ENCODE peak calls at places on chromosomes 6 and 20, in five cellular contexts. U is HCT116, D is stomach, T is transverse colon, B is H1. V is an unnamed sample.

GRCh38 chr6:89035252-89036106 is 45.1 kb upstream of the PNRC1 start:
- DNase-seq in D (peak), U (no peak), T (peak), B (no peak), V (peak)

GRCh38 chr6:170236131-170236851 is 54.6 kb downstream of the DLL1 start:
- DNase-seq in U (no peak), D (no peak), T (no peak), B (no peak), V (no peak)

GRCh38 chr6:2971420-2972218 is at the start of gene SERPINB6:
- DNase-seq in T (peak), B (no peak), D (peak), U (no peak), V (peak)

GRCh38 chr6:50851269-50851847 is 32.7 kb downstream of the TFAP2B start:
- DNase-seq in B (no peak), D (no peak), U (no peak), T (no peak), V (no peak)

GRCh38 chr6:38527371-38527770 is 112.4 kb downstream of the BTBD9 start:
- DNase-seq in D (no peak), T (no peak), B (no peak), U (no peak), V (no peak)

GRCh38 chr20:43842126-43843020 is 72.3 kb upstream of the TOX2 start:
- DNase-seq in B (no peak), D (no peak), T (no peak), U (no peak), V (no peak)

GRCh38 chr20:2602746-2603145 is 49.7 kb upstream of the NOP56 start:
- DNase-seq in T (no peak), U (no peak), D (no peak), B (no peak), V (no peak)

GRCh38 chr6:83055366-83055964 is 10.2 kb downstream of the UBE3D start:
- DNase-seq in U (peak), T (peak), B (no peak), D (peak), V (no peak)

GRCh38 chr6:113578691-113579090 is 278.5 kb upstream of the MARCKS start:
- DNase-seq in T (no peak), U (no peak), B (no peak), D (no peak), V (no peak)

GRCh38 chr20:1281279-1282057 is 15.4 kb downstream of the SNPH start:
- DNase-seq in T (no peak), U (no peak), D (peak), B (no peak), V (peak)

GRCh38 chr6:150036081-150036480 is 10.7 kb upstream of the RAET1L start:
- DNase-seq in T (no peak), U (no peak), B (no peak), D (no peak), V (no peak)

GRCh38 chr6:112910256-112910655 is 563.1 kb downstream of the RFPL4B start:
- DNase-seq in B (no peak), D (no peak), T (no peak), U (no peak), V (no peak)

GRCh38 chr6:53543341-53544010 is 1.4 kb downstream of the GCLC start:
- DNase-seq in T (no peak), D (no peak), B (no peak), U (no peak), V (no peak)

GRCh38 chr6:37025621-37026466 is 20.4 kb downstream of the FGD2 start:
- DNase-seq in B (no peak), D (no peak), T (no peak), U (no peak), V (no peak)

GRCh38 chr6:27617046-27617687 is 144.3 kb upstream of the ZNF184 start:
- DNase-seq in U (no peak), D (no peak), T (no peak), B (no peak), V (no peak)

GRCh38 chr6:136333824-136334464 is 44.3 kb upstream of the BCLAF1 start:
- DNase-seq in B (no peak), T (no peak), D (no peak), U (no peak), V (no peak)

GRCh38 chr6:118813795-118814194 is 80.2 kb upstream of the ASF1A start:
- DNase-seq in D (no peak), T (no peak), B (no peak), U (no peak), V (no peak)

GRCh38 chr6:7589221-7589620 is 777 bp upstream of the SNRNP48 start:
- DNase-seq in U (no peak), T (no peak), D (no peak), B (no peak), V (no peak)

GRCh38 chr20:2815242-2815900 is 584 bp downstream of the C20orf141 start:
- DNase-seq in B (no peak), T (no peak), D (no peak), U (no peak), V (no peak)

GRCh38 chr6:74066168-74066871 is 370.3 kb downstream of the CD109 start:
- DNase-seq in D (no peak), T (no peak), B (no peak), U (no peak), V (no peak)

GRCh38 chr6:36853325-36853724 is 14.1 kb upstream of the CPNE5 start:
- DNase-seq in T (no peak), B (no peak), D (no peak), U (no peak), V (peak)

GRCh38 chr6:135667694-135668455 is 170.3 kb upstream of the AHI1 start:
- DNase-seq in B (no peak), T (no peak), D (no peak), U (no peak), V (no peak)

DNA sequence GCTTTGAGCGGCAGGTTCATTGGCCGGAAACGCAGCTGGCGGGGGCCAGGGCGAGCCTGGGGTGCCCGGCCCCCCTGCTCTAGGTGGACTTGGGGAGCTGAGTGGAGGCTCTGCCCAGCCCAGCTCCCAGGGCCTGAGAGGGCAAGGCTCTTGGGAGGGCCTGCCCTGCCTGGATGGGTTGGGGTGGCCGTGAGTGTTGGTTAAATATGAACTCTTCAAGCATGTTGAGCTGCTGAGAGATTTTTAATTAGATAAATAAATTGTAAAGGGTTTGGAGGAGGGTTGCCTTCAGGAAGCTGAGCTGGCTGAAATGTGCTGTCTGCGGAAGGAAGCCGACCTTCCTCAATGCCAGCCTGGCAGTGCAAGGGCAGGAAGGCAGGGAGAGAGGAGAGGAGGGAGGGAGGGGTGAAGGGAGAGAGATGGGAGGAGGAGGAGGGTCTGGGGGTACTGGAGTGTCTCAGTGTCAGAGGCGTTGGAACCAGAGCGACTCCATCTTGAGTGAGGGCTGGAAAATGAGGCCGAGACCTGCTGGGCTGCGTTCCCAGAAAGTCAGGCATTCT is 39.4 kb upstream of the PMEPA1 start:
- DNase-seq in U (no peak), T (no peak), D (no peak), B (no peak), V (no peak)
- TF ChIP-seq POLR2AphosphoS5 in U (no peak), T (no peak), D (no peak), B (no peak), V (no peak)

GRCh38 chr6:158006821-158007570 is 25.3 kb downstream of the SYNJ2 start:
- DNase-seq in D (no peak), U (no peak), B (no peak), T (no peak), V (no peak)

GRCh38 chr6:158009935-158010585 is 28.4 kb downstream of the SYNJ2 start:
- DNase-seq in T (no peak), U (no peak), B (no peak), D (no peak), V (no peak)

GRCh38 chr6:158010591-158011477 is 29.2 kb downstream of the SYNJ2 start:
- DNase-seq in T (no peak), B (no peak), U (no peak), D (no peak), V (peak)

GRCh38 chr6:158011478-158011920 is 29.8 kb downstream of the SYNJ2 start:
- DNase-seq in T (no peak), B (no peak), U (no peak), D (no peak), V (no peak)

DNA sequence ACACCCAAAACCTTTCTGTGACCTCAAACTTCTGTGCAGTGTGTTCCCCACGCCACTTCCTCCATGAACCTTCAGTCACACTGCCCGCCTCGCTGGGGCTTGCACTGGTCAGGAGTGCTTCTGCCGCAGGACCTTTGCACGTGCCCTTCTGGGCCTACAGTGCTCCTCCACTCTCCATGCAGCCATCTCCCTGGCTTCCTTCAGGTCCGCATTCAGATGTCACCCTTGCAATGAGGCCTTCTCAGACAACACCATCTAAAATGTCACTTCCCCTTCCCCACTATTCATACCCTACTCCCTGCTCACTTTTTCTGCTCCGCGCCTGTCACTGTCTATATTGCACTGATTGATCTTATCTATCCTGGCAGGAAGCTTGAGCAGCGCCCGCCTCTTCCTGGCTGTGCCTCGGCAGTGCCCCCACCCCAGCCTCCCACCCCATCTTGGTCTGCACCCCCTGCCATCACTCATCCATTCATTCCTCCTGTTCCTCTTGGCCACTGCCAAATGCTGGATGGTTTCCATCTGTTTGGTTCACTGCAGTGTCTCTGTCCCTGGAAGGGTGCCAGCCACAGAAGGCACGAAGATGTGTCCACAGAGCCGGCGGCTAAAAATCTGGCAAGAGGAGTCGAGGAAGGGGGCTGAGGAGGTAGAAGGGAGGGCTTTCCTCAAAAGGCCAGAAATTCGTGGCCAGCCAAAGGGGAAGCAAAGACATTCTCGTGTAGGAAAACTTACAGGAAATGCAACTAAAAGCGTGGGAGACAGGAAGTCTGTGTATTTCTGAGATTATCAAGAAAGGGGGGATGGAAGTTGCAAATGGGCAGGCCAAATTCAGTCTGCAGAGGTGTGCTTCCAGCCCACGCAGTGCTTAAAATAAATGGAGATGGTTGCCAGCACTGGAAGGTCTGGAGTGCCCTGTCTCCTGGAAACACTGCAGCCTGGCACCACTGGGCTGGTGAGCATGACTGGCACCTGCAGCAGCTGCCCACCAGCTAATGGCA is 27.5 kb downstream of the SYNJ2 start:
- DNase-seq in T (peak), D (no peak), B (no peak), U (no peak), V (peak)
- TF ChIP-seq POLR2AphosphoS5 in T (no peak), D (no peak), B (no peak), U (no peak), V (peak)

DNA sequence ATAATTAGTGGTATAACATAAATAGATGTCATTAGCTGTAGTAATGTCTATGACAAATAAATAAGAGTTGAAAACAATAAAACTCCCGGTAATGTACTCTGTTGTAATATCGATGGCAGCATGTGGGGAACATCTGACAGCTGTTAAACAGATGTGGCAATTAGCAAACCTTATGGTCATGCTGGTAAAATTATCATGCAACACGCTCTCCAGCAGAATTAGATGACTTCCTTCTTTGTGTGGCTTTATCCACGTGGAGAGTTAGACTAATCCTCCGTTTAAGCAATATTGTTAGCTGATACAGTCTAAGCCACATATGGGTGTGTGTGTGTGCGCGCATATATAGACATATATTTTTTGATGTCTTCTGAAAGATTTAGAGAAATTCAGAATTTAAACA is 77.7 kb upstream of the ZFP64 start:
- DNase-seq in T (no peak), B (no peak), U (no peak), D (no peak), V (no peak)
- TF ChIP-seq POLR2AphosphoS5 in T (peak), B (no peak), U (no peak), D (no peak), V (no peak)

GRCh38 chr6:30617565-30618269 is at the start of gene MRPS18B:
- DNase-seq in U (peak), B (peak), D (peak), T (peak), V (peak)

GRCh38 chr6:30615219-30615957 is 1.7 kb downstream of the PPP1R10 start:
- DNase-seq in B (peak), T (peak), D (peak), U (peak), V (no peak)

GRCh38 chr6:30614843-30615218 is 2.2 kb downstream of the PPP1R10 start:
- DNase-seq in B (peak), T (peak), U (peak), D (peak), V (peak)

GRCh38 chr6:30616811-30617564 is at the start of gene PPP1R10:
- DNase-seq in U (peak), B (peak), D (peak), T (peak), V (peak)

DNA sequence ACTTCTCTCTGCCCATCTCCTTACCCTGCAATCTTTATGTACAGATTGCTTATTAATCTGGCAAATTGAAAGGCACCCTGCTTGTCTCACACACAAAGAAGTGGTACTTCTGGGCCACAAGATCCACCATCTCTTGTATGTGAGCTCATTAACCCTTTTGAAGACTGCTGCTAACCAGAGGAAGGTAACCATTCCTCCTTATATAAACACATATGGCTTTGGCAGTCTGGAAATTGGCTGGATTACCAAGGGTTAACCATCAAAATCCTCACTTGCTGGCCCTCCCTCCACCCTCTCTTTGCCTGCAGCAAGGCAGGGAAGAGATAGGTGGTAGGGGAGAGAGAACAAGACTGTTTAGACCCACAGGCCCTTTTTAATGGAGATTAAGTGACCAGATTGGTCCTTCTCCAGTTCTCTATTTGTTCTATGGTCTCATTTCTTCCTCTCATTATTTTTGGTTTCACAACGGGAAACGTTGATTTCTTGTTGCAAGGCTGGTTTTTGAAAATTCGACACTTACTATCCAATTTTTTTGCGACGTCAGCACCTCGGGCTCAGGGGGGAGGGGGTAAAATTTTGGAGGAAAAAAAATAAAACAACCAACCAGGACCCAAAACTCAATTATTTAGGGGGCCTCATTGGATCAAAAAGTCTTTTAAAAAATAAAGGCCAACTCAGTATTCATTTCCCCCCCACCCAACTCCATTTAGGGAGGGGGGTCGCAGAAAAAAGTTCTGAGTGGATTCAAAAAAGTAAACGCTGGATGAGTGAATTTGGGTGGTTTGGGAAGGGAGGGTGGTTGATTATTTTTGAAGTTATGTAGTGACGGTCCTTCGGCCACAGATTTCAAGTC is 859 bp downstream of the PPP1R10 start:
- DNase-seq in D (no peak), B (no peak), T (no peak), U (no peak), V (no peak)
- TF ChIP-seq POLR2AphosphoS5 in D (no peak), B (peak), T (peak), U (peak), V (no peak)